ENCODE peak calls at places on chromosomes 16 and 17, in ten cellular contexts. S is HCEC 1CT; O is NCI-H2029; Z is NCI-H1694; A is WTC11; D is RWPE1; K is glutamatergic neuron; C is testis; M is activated CD4-positive, alpha-beta T cell treated with anti-CD3 and anti-CD28 coated beads, Interleukin-2, amount 50 U/mL, for 1 hour; P is A172. W is an unnamed sample.

GRCh38 chr17:39225308-39225973 is at the start of gene STAC2:
- DNase-seq in D (no peak), Z (no peak), C (no peak), K (no peak), P (no peak), A (no peak), M (no peak), O (no peak), S (no peak), W (no peak)

GRCh38 chr17:66593116-66593515 is 241.8 kb upstream of the CACNG5 start:
- DNase-seq in D (no peak), M (no peak), S (no peak), A (no peak), P (no peak), Z (no peak), K (no peak), O (no peak), C (no peak), W (no peak)

GRCh38 chr17:19304209-19304608 is 58.3 kb downstream of the B9D1 start:
- DNase-seq in D (no peak), Z (no peak), P (peak), O (peak), C (peak), K (no peak), S (peak), M (no peak), A (no peak), W (no peak)

GRCh38 chr16:52921104-52921503 is 131.6 kb downstream of the CHD9NB start:
- DNase-seq in C (no peak), Z (no peak), P (no peak), A (no peak), K (no peak), M (no peak), O (no peak), D (no peak), S (no peak), W (no peak)

GRCh38 chr17:859461-860195 is 77.5 kb downstream of the MRM3 start:
- DNase-seq in O (no peak), Z (peak), S (no peak), C (peak), P (no peak), A (no peak), M (no peak), K (no peak), D (peak), W (no peak)

GRCh38 chr17:44187131-44187899 is 543 bp downstream of the TMUB2 start:
- DNase-seq in A (no peak), C (no peak), S (peak), Z (no peak), P (no peak), M (peak), D (peak), K (no peak), O (no peak), W (no peak)

GRCh38 chr17:48269209-48269608 is 160.8 kb downstream of the SKAP1 start:
- DNase-seq in S (no peak), Z (no peak), A (no peak), P (no peak), C (no peak), D (no peak), K (no peak), O (no peak), M (no peak), W (no peak)

GRCh38 chr16:89386337-89386736 is 104.0 kb downstream of the ANKRD11 start:
- DNase-seq in O (no peak), D (no peak), M (no peak), K (no peak), C (no peak), Z (no peak), P (no peak), A (no peak), S (no peak), W (no peak)

GRCh38 chr17:74754832-74755231 is 6.4 kb downstream of the NHERF1 start:
- DNase-seq in K (no peak), O (no peak), C (no peak), D (no peak), S (no peak), A (no peak), P (no peak), M (no peak), Z (no peak), W (no peak)

GRCh38 chr17:33469911-33470310 is 176.8 kb upstream of the ASIC2 start:
- DNase-seq in Z (no peak), S (peak), K (no peak), D (peak), C (no peak), M (no peak), P (peak), O (no peak), A (no peak), W (no peak)

GRCh38 chr17:81601525-81602120 is 35.3 kb downstream of the NPLOC4 start:
- DNase-seq in M (peak), A (peak), K (no peak), Z (peak), C (peak), P (peak), O (peak), S (peak), D (peak), W (peak)

GRCh38 chr17:44970136-44970737 is 2.1 kb upstream of the C1QL1 start:
- DNase-seq in P (peak), K (peak), S (peak), D (no peak), A (peak), C (peak), O (no peak), M (no peak), Z (peak), W (no peak)

GRCh38 chr17:82933911-82934310 is 94.1 kb upstream of the ZNF750 start:
- DNase-seq in K (no peak), C (no peak), O (no peak), A (peak), M (no peak), P (no peak), Z (no peak), D (no peak), S (no peak), W (no peak)

GRCh38 chr17:17661834-17662233 is 19.4 kb upstream of the RAI1 start:
- DNase-seq in K (no peak), O (no peak), A (no peak), P (no peak), Z (peak), M (no peak), S (no peak), C (no peak), D (no peak), W (no peak)

GRCh38 chr17:58083491-58084316 is 485 bp downstream of the DYNLL2 start:
- DNase-seq in C (peak), D (peak), K (peak), A (no peak), S (peak), Z (no peak), P (peak), O (peak), M (peak), W (no peak)

GRCh38 chr16:635573-636205 is 416 bp downstream of the METTL26 start:
- DNase-seq in O (no peak), Z (no peak), D (no peak), K (no peak), A (no peak), S (no peak), P (no peak), M (no peak), C (no peak), W (no peak)

GRCh38 chr16:67992661-67993206 is 6.5 kb downstream of the DPEP2 start:
- DNase-seq in S (no peak), K (no peak), C (no peak), P (no peak), Z (no peak), D (no peak), M (no peak), A (no peak), O (no peak), W (no peak)

GRCh38 chr17:51144266-51145022 is 8.9 kb upstream of the NME1 start:
- DNase-seq in C (no peak), Z (no peak), M (no peak), S (no peak), K (no peak), P (no peak), O (no peak), D (no peak), A (no peak), W (no peak)

GRCh38 chr17:8695916-8696415 is 48.7 kb downstream of the CCDC42 start:
- DNase-seq in P (no peak), C (no peak), D (no peak), K (no peak), M (no peak), S (no peak), A (no peak), O (no peak), Z (no peak), W (no peak)

GRCh38 chr16:81716478-81717210 is 62.4 kb upstream of the PLCG2 start:
- DNase-seq in K (no peak), S (no peak), C (no peak), O (no peak), A (no peak), M (no peak), D (no peak), P (no peak), Z (no peak), W (no peak)

GRCh38 chr16:20904507-20905079 is 4.0 kb downstream of the LYRM1 start:
- DNase-seq in C (no peak), M (no peak), D (peak), O (peak), Z (no peak), K (no peak), P (peak), S (peak), A (no peak), W (no peak)

GRCh38 chr16:79821911-79822310 is 221.4 kb upstream of the MAF start:
- DNase-seq in K (no peak), P (no peak), A (no peak), M (no peak), D (no peak), O (no peak), S (no peak), C (no peak), Z (no peak), W (no peak)

GRCh38 chr17:4276514-4276913 is 12.7 kb upstream of the ANKFY1 start:
- DNase-seq in S (peak), K (no peak), Z (no peak), P (no peak), A (no peak), M (no peak), C (no peak), O (no peak), D (no peak), W (no peak)

GRCh38 chr17:77083547-77083946 is 57.2 kb upstream of the SEC14L1 start:
- DNase-seq in S (no peak), D (no peak), C (no peak), Z (no peak), K (no peak), A (no peak), P (no peak), M (no peak), O (no peak), W (no peak)

GRCh38 chr16:57749872-57750452 is 14.4 kb downstream of the KATNB1 start:
- DNase-seq in K (no peak), C (no peak), D (no peak), M (no peak), P (no peak), S (no peak), A (no peak), Z (no peak), O (no peak), W (no peak)

GRCh38 chr17:82023447-82024241 is 539 bp downstream of the LRRC45 start:
- DNase-seq in D (no peak), P (no peak), M (no peak), O (no peak), S (peak), Z (no peak), A (peak), K (peak), C (no peak), W (no peak)

GRCh38 chr17:72466199-72466598 is 345.4 kb downstream of the SOX9 start:
- DNase-seq in M (no peak), P (peak), K (no peak), C (peak), O (no peak), Z (no peak), A (no peak), S (peak), D (peak), W (no peak)

GRCh38 chr17:30858556-30859250 is 26.9 kb downstream of the ATAD5 start:
- DNase-seq in S (peak), D (no peak), M (no peak), P (peak), A (no peak), O (no peak), K (no peak), Z (no peak), C (no peak), W (no peak)

GRCh38 chr16:58832496-58832895 is 98.4 kb upstream of the GOT2 start:
- DNase-seq in P (peak), S (no peak), A (no peak), M (no peak), D (no peak), Z (no peak), C (no peak), O (no peak), K (no peak), W (no peak)

GRCh38 chr17:41695954-41696720 is 7.5 kb downstream of the EIF1 start:
- DNase-seq in K (peak), M (peak), C (peak), P (peak), Z (peak), A (peak), S (peak), O (peak), D (peak), W (peak)

GRCh38 chr17:38702900-38703741 is 2.0 kb upstream of the MLLT6 start:
- DNase-seq in Z (no peak), S (no peak), P (no peak), K (no peak), D (no peak), O (no peak), A (no peak), M (no peak), C (peak), W (no peak)

GRCh38 chr16:30335598-30336474 is 19.3 kb downstream of the CD2BP2 start:
- DNase-seq in P (peak), A (no peak), M (no peak), K (no peak), O (no peak), S (no peak), Z (no peak), C (peak), D (no peak), W (no peak)

GRCh38 chr17:48626202-48626469 is at the start of gene HOXB9:
- DNase-seq in D (no peak), M (no peak), O (no peak), S (no peak), P (no peak), K (no peak), C (no peak), Z (no peak), A (no peak), W (no peak)

GRCh38 chr17:79627766-79628690 is 17.2 kb upstream of the RBFOX3 start:
- DNase-seq in K (no peak), M (no peak), D (no peak), O (no peak), C (peak), Z (no peak), S (no peak), A (peak), P (no peak), W (no peak)

GRCh38 chr17:73278465-73279453 is 17.1 kb upstream of the CPSF4L start:
- DNase-seq in D (no peak), M (no peak), C (peak), K (no peak), O (peak), Z (peak), S (no peak), P (no peak), A (no peak), W (no peak)

GRCh38 chr16:12010388-12011251 is 34.1 kb downstream of the SNX29 start:
- DNase-seq in Z (no peak), S (no peak), P (no peak), A (no peak), O (no peak), M (no peak), D (no peak), K (no peak), C (no peak), W (peak)

GRCh38 chr17:10380631-10381408 is 8.0 kb upstream of the MYH13 start:
- DNase-seq in S (no peak), D (no peak), O (no peak), K (no peak), M (no peak), C (no peak), A (no peak), Z (no peak), P (peak), W (no peak)

GRCh38 chr16:69338557-69339288 is 641 bp downstream of the COG8 start:
- DNase-seq in K (no peak), M (no peak), Z (no peak), S (no peak), C (no peak), P (no peak), O (no peak), D (no peak), A (no peak), W (no peak)

GRCh38 chr16:5845046-5845445 is 747.5 kb upstream of the EEF2KMT start:
- DNase-seq in Z (no peak), P (no peak), C (no peak), S (no peak), M (no peak), O (no peak), K (no peak), D (no peak), A (no peak), W (no peak)

W was measured in AG09319.